ENCODE peak calls at places on chromosome 12, in nine cellular contexts. U is A549, R is heart left ventricle, F is psoas muscle, I is GM12865, G is foreskin fibroblast, T is BJ, C is lung, V is cardiac muscle cell. S is an unnamed sample.

GRCh38 chr12:104280703-104281458 is 22.7 kb upstream of the EID3 start:
- DNase-seq in R (no peak), C (no peak), T (peak; percentile 91), V (no peak), U (peak; percentile 67), I (no peak), G (peak; percentile 87), F (no peak), S (no peak)

GRCh38 chr12:32698285-32698684 is 19.2 kb downstream of the DNM1L start:
- DNase-seq in R (no peak), I (no peak), V (no peak), F (no peak), U (no peak), G (no peak), T (no peak), C (no peak), S (no peak)

GRCh38 chr12:106861984-106862894 is 87.8 kb downstream of the RIC8B start:
- DNase-seq in G (peak; percentile 84), I (no peak), R (no peak), U (no peak), C (no peak), V (no peak), F (no peak), T (peak; percentile 43), S (no peak)

GRCh38 chr12:96578526-96579125 is 89.2 kb downstream of the CFAP54 start:
- DNase-seq in U (peak; percentile 48), T (peak; percentile 7), I (peak; percentile 71), V (peak; percentile 66), C (no peak), F (no peak), R (no peak), G (peak; percentile 68), S (peak; percentile 50)

GRCh38 chr12:90028620-90029051 is 320.0 kb upstream of the ATP2B1 start:
- DNase-seq in C (no peak), V (no peak), U (no peak), F (no peak), R (no peak), T (no peak), G (peak; percentile 28), I (no peak), S (no peak)

GRCh38 chr12:115404761-115405470 is 720.9 kb upstream of the TBX3 start:
- DNase-seq in R (no peak), U (no peak), F (no peak), V (no peak), T (peak; percentile 91), C (no peak), I (no peak), G (peak; percentile 85), S (peak; percentile 75)

GRCh38 chr12:112916270-112916669 is 9.5 kb downstream of the OAS1 start:
- DNase-seq in G (peak; percentile 18), T (no peak), R (no peak), I (no peak), U (no peak), V (no peak), C (no peak), F (no peak), S (no peak)

GRCh38 chr12:2988494-2988893 is 29.3 kb downstream of the TEAD4 start:
- DNase-seq in C (no peak), V (no peak), I (no peak), F (no peak), T (no peak), R (no peak), U (no peak), G (no peak), S (no peak)

GRCh38 chr12:14416658-14417057 is 51.2 kb downstream of the ATF7IP start:
- DNase-seq in C (no peak), R (peak; percentile 24), V (peak; percentile 74), I (peak; percentile 21), T (no peak), U (no peak), G (peak; percentile 88), F (no peak), S (peak; percentile 59)

GRCh38 chr12:98828802-98829600 is 183.9 kb downstream of the APAF1 start:
- DNase-seq in I (no peak), U (no peak), F (no peak), C (no peak), V (no peak), R (no peak), T (no peak), G (no peak), S (no peak)

GRCh38 chr12:50110762-50111416 is 1.1 kb upstream of the COX14 start:
- DNase-seq in V (peak; percentile 92), I (peak; percentile 71), G (peak; percentile 72), F (peak; percentile 92), T (no peak), R (peak; percentile 84), U (no peak), C (peak; percentile 63), S (no peak)

GRCh38 chr12:75910452-75910722 is 121.2 kb downstream of the PHLDA1 start:
- DNase-seq in C (no peak), I (no peak), G (no peak), T (no peak), U (no peak), F (no peak), R (no peak), V (no peak), S (no peak)

GRCh38 chr12:58458093-58458492 is 462.2 kb downstream of the LRIG3 start:
- DNase-seq in T (peak; percentile 43), V (no peak), G (peak; percentile 20), C (no peak), R (no peak), I (no peak), F (no peak), U (no peak), S (no peak)

GRCh38 chr12:1910468-1910867 is 8.0 kb downstream of the CACNA2D4 start:
- DNase-seq in G (no peak), U (no peak), R (no peak), V (no peak), T (no peak), C (no peak), F (no peak), I (no peak), S (no peak)

GRCh38 chr12:1906579-1906978 is 11.9 kb downstream of the CACNA2D4 start:
- DNase-seq in F (no peak), I (no peak), U (no peak), R (no peak), C (no peak), G (no peak), T (no peak), V (no peak), S (no peak)

GRCh38 chr12:1904875-1905274 is 13.6 kb downstream of the CACNA2D4 start:
- DNase-seq in I (no peak), U (no peak), F (no peak), R (no peak), G (no peak), T (no peak), C (no peak), V (no peak), S (no peak)

GRCh38 chr12:1908758-1909157 is 9.7 kb downstream of the CACNA2D4 start:
- DNase-seq in R (no peak), U (no peak), I (no peak), G (no peak), C (no peak), F (no peak), V (no peak), T (no peak), S (no peak)

GRCh38 chr12:1907652-1908611 is 10.5 kb downstream of the CACNA2D4 start:
- DNase-seq in R (no peak), U (no peak), G (peak; percentile 18), T (no peak), C (peak; percentile 27), F (peak; percentile 48), V (no peak), I (no peak), S (no peak)
- H3K4me3 ChIP-seq in R (no peak overlapping the region), U (peak overlapping the region; percentile 19), G (no peak overlapping the region), T (no peak overlapping the region), C (no peak overlapping the region), F (no peak overlapping the region), V (no peak overlapping the region), I (no peak overlapping the region), S (no peak overlapping the region)

DNA sequence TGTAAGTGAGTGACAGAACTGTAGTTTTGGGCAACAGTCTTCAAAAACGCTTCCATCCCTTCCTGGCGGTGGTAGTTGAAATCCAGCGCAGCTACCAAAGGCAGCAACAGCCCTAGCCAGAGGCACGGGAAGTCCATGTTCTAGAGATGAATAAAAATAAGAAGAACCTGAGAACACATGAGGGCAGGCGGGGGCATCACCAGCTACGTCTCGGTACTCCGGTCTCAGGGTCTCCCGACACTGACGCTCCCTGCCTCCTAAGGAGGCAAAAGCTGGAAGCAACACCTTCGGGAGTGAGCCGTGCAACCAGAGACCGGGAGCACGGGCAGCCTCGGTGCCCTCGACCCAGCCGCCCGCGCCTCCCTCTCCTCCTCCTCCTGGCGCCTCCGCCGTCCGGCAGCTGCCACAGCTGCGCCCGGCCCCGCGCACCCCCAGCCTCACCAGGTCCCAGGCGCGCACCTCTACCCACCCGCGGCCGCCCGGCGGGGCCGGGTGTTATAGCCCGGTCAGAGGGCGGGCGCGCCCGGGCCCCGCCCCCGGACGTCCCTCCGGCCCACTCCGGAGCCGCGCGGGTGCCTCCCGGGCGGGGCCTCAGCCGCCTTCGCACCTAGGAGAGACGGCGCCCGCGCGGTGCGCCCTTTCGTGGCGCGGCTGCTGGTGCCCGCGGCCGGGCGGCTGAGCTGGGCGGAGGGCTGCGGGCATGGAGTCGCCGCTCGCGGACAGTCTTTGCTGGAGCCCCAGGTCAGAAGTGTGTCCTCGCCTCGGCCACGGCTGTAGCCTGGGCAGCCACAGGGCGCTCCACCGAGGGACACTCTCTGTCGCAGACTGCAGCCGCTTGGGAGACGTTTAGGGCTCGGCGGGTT is at the start of gene CPM:
- DNase-seq in G (peak; percentile 83), C (peak; percentile 78), U (peak; percentile 78), R (peak; percentile 74), T (no peak), I (peak; percentile 50), F (peak; percentile 75), V (peak; percentile 84), S (no peak)
- H3K4me3 ChIP-seq in G (peak within 1 kb of the TSS; percentile 55), C (peak within 1 kb of the TSS; percentile 80), U (peak within 1 kb of the TSS; percentile 59), R (peak within 1 kb of the TSS; percentile 70), T (peak within 1 kb of the TSS; percentile 57), I (peak within 1 kb of the TSS; percentile 58), F (peak within 1 kb of the TSS; percentile 70), V (peak within 1 kb of the TSS; percentile 45), S (peak within 1 kb of the TSS; percentile 41)

DNA sequence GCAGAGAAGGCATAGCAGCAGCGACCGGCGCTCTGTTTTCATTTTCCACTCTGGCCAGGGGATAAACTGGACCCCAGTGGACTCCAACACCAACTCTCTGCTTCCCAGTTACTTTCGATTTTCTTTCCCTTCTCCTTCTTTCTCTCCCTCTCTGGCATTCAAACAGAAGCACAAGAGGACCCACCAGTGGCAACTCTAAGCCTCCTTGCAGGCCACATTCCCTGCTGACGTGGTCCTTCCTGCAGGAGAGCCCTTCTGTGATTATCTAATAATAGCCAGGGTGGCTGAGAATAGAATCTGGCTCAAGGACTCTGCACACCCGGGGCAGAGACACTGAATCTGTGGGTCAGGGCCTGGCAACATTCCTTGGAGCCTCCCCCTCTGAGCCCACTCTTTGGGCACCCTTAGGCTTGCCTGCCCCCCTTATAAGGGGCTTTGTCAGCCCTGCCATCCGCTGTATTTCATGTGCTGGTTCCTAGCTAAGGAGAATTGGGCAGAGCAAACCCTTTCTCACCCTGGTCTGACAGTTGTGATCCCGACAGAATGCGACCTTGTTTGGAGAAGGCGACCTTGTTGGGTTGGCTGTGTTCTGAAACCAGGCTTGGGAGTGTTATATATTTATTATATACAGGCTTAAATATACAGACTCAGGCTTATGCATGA is 8.2 kb upstream of the HOXC6 start:
- DNase-seq in V (peak; percentile 63), C (no peak), G (peak; percentile 43), I (no peak), F (peak; percentile 74), R (peak; percentile 42), T (no peak), U (no peak), S (no peak)
- H3K4me3 ChIP-seq in V (no peak overlapping the region), C (no peak overlapping the region), G (no peak overlapping the region), I (no peak overlapping the region), F (peak overlapping the region; percentile 77), R (no peak overlapping the region), T (no peak overlapping the region), U (no peak overlapping the region), S (no peak overlapping the region)

GRCh38 chr12:11545438-11546330 is 103.8 kb upstream of the ETV6 start:
- DNase-seq in T (no peak), R (no peak), C (no peak), G (no peak), U (no peak), V (peak; percentile 14), I (peak; percentile 89), F (no peak), S (no peak)
- H3K4me3 ChIP-seq in T (no peak overlapping the region), R (no peak overlapping the region), C (no peak overlapping the region), G (no peak overlapping the region), U (no peak overlapping the region), V (no peak overlapping the region), I (peak overlapping the region; percentile 40), F (no peak overlapping the region), S (no peak overlapping the region)